ENCODE peak calls at places on chromosomes 4 and X, in five cellular contexts. I is HFF-Myc, W is hepatocyte, X is fibroblast of pulmonary artery, U is LNCaP clone FGC. H is an unnamed sample.

GRCh38 chr4:48058620-48059530 is 42.3 kb downstream of the NIPAL1 start:
- DNase-seq in I (no peak), W (no peak), X (no peak), U (no peak), H (no peak)

GRCh38 chr4:136855886-136856285 is 676.4 kb downstream of the PCDH18 start:
- DNase-seq in I (no peak), W (no peak), X (no peak), U (no peak), H (no peak)

GRCh38 chr4:20532871-20533870 is 167.1 kb upstream of the PACRGL start:
- DNase-seq in I (peak), W (no peak), X (no peak), U (no peak), H (peak)

GRCh38 chr4:37243722-37244582 is 591 bp upstream of the NWD2 start:
- DNase-seq in I (no peak), W (peak), X (no peak), U (no peak), H (no peak)

GRCh38 chr4:69689530-69690111 is 36.6 kb upstream of the UGT2A1 start:
- DNase-seq in I (peak), W (peak), X (peak), U (peak), H (peak)

GRCh38 chr4:104138154-104138553 is 356.5 kb downstream of the CXXC4 start:
- DNase-seq in I (no peak), W (no peak), X (no peak), U (no peak), H (no peak)

GRCh38 chr4:38424171-38424871 is 239.7 kb upstream of the KLF3 start:
- DNase-seq in I (no peak), W (peak), X (no peak), U (no peak), H (no peak)

GRCh38 chr4:122666527-122667245 is 45.8 kb upstream of the IL21 start:
- DNase-seq in I (peak), W (peak), X (peak), U (peak), H (peak)

GRCh38 chr4:172975651-172976229 is 192.9 kb upstream of the GALNT7 start:
- DNase-seq in I (no peak), W (no peak), X (no peak), U (no peak), H (no peak)

GRCh38 chr4:80213117-80213815 is 16.0 kb downstream of the PRDM8 start:
- DNase-seq in I (no peak), W (no peak), X (no peak), U (no peak), H (no peak)

GRCh38 chrX:102154900-102155805 is 624 bp downstream of the BEX5 start:
- DNase-seq in I (no peak), W (no peak), X (no peak), U (no peak), H (no peak)

GRCh38 chr4:118318931-118319330 is 33.9 kb downstream of the PRSS12 start:
- DNase-seq in I (no peak), W (no peak), X (no peak), U (no peak), H (no peak)

GRCh38 chr4:183918696-183919095 is 13.6 kb downstream of the STOX2 start:
- DNase-seq in I (no peak), W (no peak), X (no peak), U (no peak), H (no peak)

GRCh38 chrX:38595801-38596200 is 34.5 kb downstream of the TSPAN7 start:
- DNase-seq in I (no peak), W (no peak), X (no peak), U (no peak), H (no peak)

GRCh38 chrX:38594434-38594833 is 33.1 kb downstream of the TSPAN7 start:
- DNase-seq in I (no peak), W (no peak), X (no peak), U (no peak), H (no peak)

GRCh38 chrX:38600089-38600755 is 38.9 kb downstream of the TSPAN7 start:
- DNase-seq in I (no peak), W (no peak), X (no peak), U (no peak), H (no peak)

DNA sequence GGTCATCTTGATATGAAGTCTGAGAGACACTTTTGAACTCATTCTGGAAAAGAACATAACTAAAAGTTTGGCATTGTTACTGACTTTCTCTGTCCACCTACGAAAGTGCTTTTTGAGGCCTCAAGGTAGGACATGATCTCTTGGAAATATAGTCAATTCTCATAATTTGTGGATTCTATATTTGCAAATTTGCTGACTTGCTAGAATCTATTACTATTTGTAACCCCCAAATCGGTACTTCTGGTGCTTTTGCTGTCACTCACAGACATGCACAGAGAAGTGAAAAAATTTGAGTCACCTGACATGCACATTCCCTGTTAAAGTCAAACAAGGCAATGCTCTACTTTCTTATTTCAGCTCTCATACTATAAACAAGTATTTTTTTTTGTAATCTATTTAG is 35.6 kb downstream of the TSPAN7 start:
- DNase-seq in I (no peak), W (no peak), X (no peak), U (no peak), H (no peak)
- H3K4me3 ChIP-seq in I (no peak), W (no peak), X (no peak), U (no peak), H (no peak)

GRCh38 chrX:149504226-149504914 is 736 bp downstream of the IDS start:
- DNase-seq in I (no peak), W (peak), X (no peak), U (no peak), H (no peak)
- TF ChIP-seq CTCF in I (peak), W (peak), X (no peak), U (peak), H (peak)

DNA sequence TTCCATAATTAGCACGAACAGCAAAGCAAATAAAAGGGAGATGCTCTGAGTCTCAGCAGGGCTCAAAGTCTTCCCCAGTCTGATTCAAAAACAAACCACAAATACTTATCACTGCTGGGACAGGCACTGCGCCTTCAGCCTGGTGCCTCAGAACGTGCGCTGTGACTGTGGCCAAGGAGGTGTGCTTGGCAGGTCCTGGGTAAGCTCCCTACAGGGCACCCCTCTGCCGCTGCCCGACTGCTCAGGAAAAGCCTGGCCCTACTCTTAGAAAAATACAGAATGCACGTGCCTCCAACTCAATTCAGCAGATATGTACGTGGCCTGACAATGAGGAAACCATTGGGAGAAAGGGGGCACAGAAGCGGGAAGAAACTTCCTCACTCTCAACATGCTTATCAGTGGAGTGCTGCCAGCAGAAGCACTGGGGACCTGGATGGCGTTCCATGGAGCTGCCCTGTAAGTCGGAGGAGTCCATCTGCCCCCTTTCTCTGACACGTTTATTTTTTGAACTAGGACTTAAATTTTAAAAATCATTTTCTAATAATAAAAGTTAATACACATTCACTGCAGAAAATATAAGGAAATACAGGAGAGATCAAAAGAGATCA is 86.8 kb downstream of the GATB start:
- DNase-seq in I (no peak), W (no peak), X (no peak), U (no peak), H (no peak)
- H3K4me3 ChIP-seq in I (no peak), W (no peak), X (no peak), U (peak), H (no peak)

GRCh38 chr4:151418385-151418784 is 9.4 kb downstream of the FHIP1A start:
- DNase-seq in I (peak), W (peak), X (peak), U (no peak), H (peak)

GRCh38 chr4:151417766-151418376 is 8.9 kb downstream of the FHIP1A start:
- DNase-seq in I (no peak), W (peak), X (peak), U (no peak), H (no peak)

GRCh38 chr4:151418856-151419255 is 9.9 kb downstream of the FHIP1A start:
- DNase-seq in I (no peak), W (no peak), X (no peak), U (no peak), H (no peak)

GRCh38 chr4:151417164-151417571 is 8.2 kb downstream of the FHIP1A start:
- DNase-seq in I (peak), W (no peak), X (no peak), U (no peak), H (no peak)

GRCh38 chr4:151415978-151416377 is 7.0 kb downstream of the FHIP1A start:
- DNase-seq in I (peak), W (no peak), X (peak), U (no peak), H (peak)
- TF ChIP-seq CTCF in I (no peak), W (no peak), X (no peak), U (no peak), H (no peak)

DNA sequence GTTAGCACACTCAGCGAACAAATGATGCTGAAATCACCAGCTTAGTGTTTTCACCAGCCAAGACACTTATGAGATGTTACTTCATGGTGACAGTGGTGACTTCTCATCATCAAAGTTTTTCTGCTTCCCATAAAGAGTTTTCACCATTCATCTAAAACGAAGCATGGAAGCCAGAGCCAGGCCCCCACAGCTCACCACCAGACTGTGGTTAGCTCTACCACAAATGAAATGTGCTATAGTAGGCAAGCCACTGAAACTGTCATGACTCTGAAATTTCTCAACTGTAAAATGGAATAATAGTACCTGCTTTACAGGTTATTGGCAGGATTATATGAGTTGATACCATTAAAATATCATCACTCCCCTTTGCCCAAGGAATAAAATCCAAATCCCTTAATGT is 56.4 kb upstream of the HHIP start:
- DNase-seq in I (no peak), W (no peak), X (no peak), U (no peak), H (no peak)
- H3K4me3 ChIP-seq in I (no peak), W (no peak), X (no peak), U (no peak), H (no peak)

DNA sequence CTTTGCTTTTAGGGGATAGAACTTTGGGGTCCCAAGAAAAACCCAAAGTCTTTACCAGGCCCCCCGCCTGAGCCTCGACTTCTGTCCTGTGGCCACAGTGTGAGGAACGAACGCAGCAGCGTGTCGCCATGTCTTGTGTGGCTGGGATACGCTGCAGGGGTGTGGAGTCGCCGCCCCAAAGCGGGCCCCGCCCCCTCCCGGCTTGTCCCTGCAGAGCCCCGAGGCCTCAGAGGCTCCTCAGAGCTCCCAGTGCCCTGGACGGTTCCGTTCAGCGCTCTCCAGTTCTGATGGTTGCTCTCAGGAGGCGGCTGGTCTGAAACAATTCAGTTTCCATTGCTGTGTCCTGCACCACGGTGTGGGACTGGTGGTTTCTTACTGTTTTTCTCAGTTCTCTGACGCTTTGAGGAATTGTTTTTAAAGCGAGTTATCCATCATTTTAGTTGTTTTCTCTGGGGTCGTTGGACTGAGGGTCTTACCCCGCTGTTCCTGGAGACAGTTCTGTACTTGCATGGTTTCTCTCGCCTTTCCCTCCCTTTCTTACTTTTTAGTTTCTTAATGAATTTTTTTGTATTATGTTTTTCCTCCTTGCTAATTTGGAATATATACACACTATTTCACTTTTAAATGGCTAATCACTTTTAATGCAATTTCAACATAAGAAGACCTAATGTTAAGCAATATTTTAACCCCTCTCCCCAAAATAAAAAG is 1.6 kb upstream of the IDUA start:
- DNase-seq in I (no peak), W (peak), X (peak), U (no peak), H (no peak)
- TF ChIP-seq CTCF in I (no peak), W (no peak), X (no peak), U (no peak), H (no peak)